ENCODE peak calls at places on chromosomes 11 and 22, in five cellular contexts. K is lower leg skin; F is NCI-H2081; I is stimulated activated CD8-positive, alpha-beta memory T cell treated with anti-CD3 and anti-CD28 coated beads, Interleukin-2, amount 100 ng/mL, for 48 hours; N is PC-9. Y is an unnamed sample.

GRCh38 chr11:85955531-85955930 is 100.3 kb downstream of the CCDC83 start:
- DNase-seq in K (no peak), F (no peak), I (no peak), N (no peak), Y (no peak)

GRCh38 chr11:107591446-107592236 is 694 bp downstream of the ELMOD1 start:
- DNase-seq in K (no peak), F (peak; percentile 16), I (no peak), N (no peak), Y (no peak)

GRCh38 chr11:7016011-7016410 is 4.1 kb downstream of the ZNF214 start:
- DNase-seq in K (no peak), F (no peak), I (no peak), N (no peak), Y (no peak)

GRCh38 chr11:76236092-76237026 is 30.1 kb upstream of the WNT11 start:
- DNase-seq in K (no peak), F (no peak), I (peak; percentile 33), N (peak; percentile 76), Y (peak; percentile 57)

GRCh38 chr11:34360056-34360455 is 2.2 kb upstream of the ABTB2 start:
- DNase-seq in K (no peak), F (no peak), I (no peak), N (no peak), Y (no peak)

GRCh38 chr22:43901976-43902643 is 10.3 kb upstream of the PNPLA5 start:
- DNase-seq in K (no peak), F (peak; percentile 9), I (no peak), N (peak; percentile 56), Y (no peak)

GRCh38 chr11:14905104-14906033 is 13.3 kb upstream of the CYP2R1 start:
- DNase-seq in K (no peak), F (no peak), I (peak; percentile 42), N (no peak), Y (peak; percentile 30)

GRCh38 chr11:13152736-13153541 is 124.7 kb upstream of the BMAL1 start:
- DNase-seq in K (no peak), F (no peak), I (no peak), N (no peak), Y (no peak)

GRCh38 chr11:95443386-95443785 is 212.4 kb upstream of the SESN3 start:
- DNase-seq in K (no peak), F (no peak), I (peak; percentile 13), N (no peak), Y (no peak)

GRCh38 chr11:11501546-11502274 is 120.1 kb downstream of the GALNT18 start:
- DNase-seq in K (no peak), F (peak; percentile 26), I (no peak), N (no peak), Y (no peak)

GRCh38 chr11:62146476-62147200 is 22.8 kb downstream of the INCENP start:
- DNase-seq in K (no peak), F (no peak), I (no peak), N (no peak), Y (no peak)

GRCh38 chr11:113818426-113818825 is 38.8 kb downstream of the CLDN25 start:
- DNase-seq in K (no peak), F (no peak), I (no peak), N (no peak), Y (no peak)

GRCh38 chr11:71282581-71283351 is 30.4 kb upstream of the SHANK2 start:
- DNase-seq in K (no peak), F (no peak), I (no peak), N (peak; percentile 32), Y (no peak)

GRCh38 chr11:105000797-105001196 is 22.2 kb downstream of the CASP5 start:
- DNase-seq in K (no peak), F (no peak), I (peak; percentile 21), N (no peak), Y (no peak)

GRCh38 chr22:40714514-40714966 is 35.3 kb downstream of the MCHR1 start:
- DNase-seq in K (no peak), F (peak; percentile 20), I (no peak), N (peak; percentile 62), Y (no peak)

GRCh38 chr22:24588370-24588755 is 4.5 kb downstream of the LRRC75B start:
- DNase-seq in K (no peak), F (no peak), I (no peak), N (peak; percentile 43), Y (peak; percentile 48)

GRCh38 chr11:69371731-69372588 is 78.0 kb downstream of the MYEOV start:
- DNase-seq in K (peak; percentile 9), F (no peak), I (no peak), N (no peak), Y (no peak)

GRCh38 chr11:40186401-40187091 is 1272.9 kb downstream of the LRRC4C start:
- DNase-seq in K (no peak), F (peak; percentile 19), I (no peak), N (no peak), Y (no peak)

GRCh38 chr11:134224710-134225662 is 515 bp downstream of the VPS26B start:
- DNase-seq in K (peak; percentile 67), F (peak; percentile 92), I (peak; percentile 34), N (peak; percentile 29), Y (peak; percentile 22)

GRCh38 chr11:45663486-45664375 is 1.7 kb downstream of the CHST1 start:
- DNase-seq in K (no peak), F (no peak), I (no peak), N (no peak), Y (no peak)

GRCh38 chr11:2464451-2465165 is 19.8 kb downstream of the KCNQ1 start:
- DNase-seq in K (no peak), F (no peak), I (no peak), N (no peak), Y (no peak)

GRCh38 chr22:44721206-44721605 is 19.2 kb downstream of the PRR5 start:
- DNase-seq in K (no peak), F (no peak), I (no peak), N (no peak), Y (no peak)

GRCh38 chr11:45332486-45332934 is 46.4 kb upstream of the SYT13 start:
- DNase-seq in K (no peak), F (peak; percentile 49), I (no peak), N (peak; percentile 10), Y (no peak)

GRCh38 chr22:17537155-17537554 is 26.1 kb upstream of the SLC25A18 start:
- DNase-seq in K (no peak), F (no peak), I (no peak), N (no peak), Y (no peak)

GRCh38 chr11:73259406-73260126 is 12.6 kb upstream of the P2RY6 start:
- DNase-seq in K (no peak), F (no peak), I (no peak), N (no peak), Y (no peak)

GRCh38 chr11:67998150-67999045 is 5.5 kb downstream of the UNC93B1 start:
- DNase-seq in K (no peak), F (no peak), I (no peak), N (no peak), Y (no peak)

GRCh38 chr11:44955019-44955738 is 4.5 kb upstream of the TP53I11 start:
- DNase-seq in K (peak; percentile 43), F (no peak), I (no peak), N (peak; percentile 13), Y (peak; percentile 48)

GRCh38 chr11:103202048-103202651 is 92.9 kb downstream of the DYNC2H1 start:
- DNase-seq in K (no peak), F (peak; percentile 49), I (no peak), N (no peak), Y (no peak)

GRCh38 chr11:9566561-9567063 is 6.9 kb upstream of the WEE1 start:
- DNase-seq in K (no peak), F (no peak), I (no peak), N (no peak), Y (no peak)

GRCh38 chr11:100841711-100842407 is 154.8 kb downstream of the ARHGAP42 start:
- DNase-seq in K (no peak), F (no peak), I (no peak), N (no peak), Y (no peak)

GRCh38 chr11:3950996-3951662 is 95.7 kb downstream of the STIM1 start:
- DNase-seq in K (no peak), F (no peak), I (no peak), N (no peak), Y (no peak)

GRCh38 chr22:18110194-18110943 is at the start of gene TUBA8:
- DNase-seq in K (peak; percentile 31), F (peak; percentile 84), I (no peak), N (peak; percentile 10), Y (no peak)

GRCh38 chr11:111693224-111693937 is 72.8 kb downstream of the PPP2R1B start:
- DNase-seq in K (no peak), F (peak; percentile 10), I (no peak), N (no peak), Y (no peak)

GRCh38 chr11:57543601-57544000 is 6.2 kb downstream of the SMTNL1 start:
- DNase-seq in K (no peak), F (no peak), I (no peak), N (peak; percentile 46), Y (no peak)

GRCh38 chr11:123084454-123084853 is 22.5 kb upstream of the HSPA8 start:
- DNase-seq in K (no peak), F (no peak), I (no peak), N (no peak), Y (no peak)

GRCh38 chr11:32968541-32968940 is 47.1 kb upstream of the DEPDC7 start:
- DNase-seq in K (no peak), F (no peak), I (no peak), N (no peak), Y (no peak)